ENCODE peak calls at places on chromosomes 11 and 22, in seven cellular contexts. O is amniotic epithelial cell; A is brain microvascular endothelial cell; N is HCEC 1CT; K is HFF-Myc; L is Right ventricle myocardium superior; G is CD8-positive, alpha-beta T cell. R is an unnamed sample.
A peak's percentile ranks its signal among the peaks of the same experiment; 100 is the strongest.

GRCh38 chr22:35600466-35600865 is 16.7 kb downstream of the MB start:
- DNase-seq in L (peak; percentile 64), O (no peak), N (no peak), K (no peak), A (no peak), G (no peak), R (no peak)

GRCh38 chr11:64150481-64151239 is 15.3 kb downstream of the MACROD1 start:
- DNase-seq in L (peak; percentile 83), N (no peak), G (no peak), O (no peak), A (no peak), K (no peak), R (no peak)

GRCh38 chr11:125146232-125146631 is 18.3 kb upstream of the PKNOX2 start:
- DNase-seq in O (no peak), K (no peak), N (no peak), G (no peak), L (no peak), A (no peak), R (no peak)

GRCh38 chr11:129910360-129910759 is 15.0 kb upstream of the NFRKB start:
- DNase-seq in N (no peak), G (no peak), A (no peak), O (no peak), L (no peak), K (no peak), R (no peak)

GRCh38 chr11:132792341-132793140 is 739.8 kb downstream of the OPCML start:
- DNase-seq in A (no peak), L (no peak), O (no peak), N (no peak), K (no peak), G (no peak), R (no peak)

GRCh38 chr11:3340025-3340424 is 38.9 kb downstream of the ZNF195 start:
- DNase-seq in K (peak; percentile 6), N (peak; percentile 74), G (no peak), A (peak; percentile 90), O (peak; percentile 89), L (no peak), R (peak; percentile 40)

GRCh38 chr22:36356708-36357694 is 30.8 kb downstream of the MYH9 start:
- DNase-seq in G (peak; percentile 84), L (no peak), N (no peak), A (no peak), O (no peak), K (no peak), R (no peak)

GRCh38 chr22:33492210-33492651 is 428.0 kb downstream of the LARGE1 start:
- DNase-seq in G (peak; percentile 20), L (no peak), O (no peak), K (no peak), A (no peak), N (no peak), R (no peak)

GRCh38 chr22:23110190-23110921 is 31.4 kb downstream of the RSPH14 start:
- DNase-seq in K (no peak), O (no peak), L (no peak), A (no peak), G (no peak), N (no peak), R (no peak)

R was measured in K562.